ENCODE peak calls at places on chromosomes 13 and 19, in seven cellular contexts. B is tibial artery, P is right lobe of liver, Q is body of pancreas, T is aorta, M is keratinocyte, W is right cardiac atrium. L is an unnamed sample. For H3K4me1, the result is how much of the 10 kb centered on the place peaks cover.

GRCh38 chr19:2469102-2469914 is 6.6 kb upstream of the GADD45B start:
- DNase-seq in B (no peak), P (no peak), Q (no peak), T (no peak), M (peak), W (no peak), L (no peak)

GRCh38 chr13:94352057-94352456 is 127.4 kb downstream of the DCT start:
- DNase-seq in B (no peak), P (no peak), Q (no peak), T (no peak), M (no peak), W (no peak), L (no peak)

GRCh38 chr19:19447536-19448237 is 42.2 kb downstream of the GATAD2A start:
- DNase-seq in B (no peak), P (no peak), Q (peak), T (no peak), M (no peak), W (no peak), L (no peak)

GRCh38 chr19:31113250-31113685 is 236.0 kb downstream of the TSHZ3 start:
- DNase-seq in B (no peak), P (no peak), Q (no peak), T (no peak), M (no peak), W (no peak), L (no peak)

GRCh38 chr13:98252931-98253470 is 75.9 kb upstream of the RNF113B start:
- DNase-seq in B (no peak), P (no peak), Q (no peak), T (no peak), M (no peak), W (no peak), L (no peak)

GRCh38 chr13:99335603-99336002 is 28.4 kb upstream of the GPR183 start:
- DNase-seq in B (no peak), P (no peak), Q (no peak), T (no peak), M (no peak), W (no peak), L (no peak)

GRCh38 chr19:1015061-1015781 is 5.7 kb downstream of the TMEM259 start:
- DNase-seq in B (no peak), P (no peak), Q (no peak), T (no peak), M (no peak), W (peak), L (no peak)

GRCh38 chr13:106103779-106104178 is 431.7 kb downstream of the EFNB2 start:
- DNase-seq in B (no peak), P (no peak), Q (no peak), T (no peak), M (no peak), W (no peak), L (no peak)

GRCh38 chr19:38554676-38555141 is 63.0 kb downstream of the MAP4K1 start:
- DNase-seq in B (no peak), P (no peak), Q (no peak), T (no peak), M (no peak), W (no peak), L (no peak)

GRCh38 chr13:80473695-80474094 is 132.8 kb upstream of the SPRY2 start:
- DNase-seq in B (no peak), P (no peak), Q (no peak), T (no peak), M (no peak), W (no peak), L (no peak)

GRCh38 chr13:101708115-101708514 is 255.6 kb downstream of the ITGBL1 start:
- DNase-seq in B (no peak), P (no peak), Q (no peak), T (no peak), M (no peak), W (no peak), L (no peak)

GRCh38 chr19:5974721-5975387 is 3.1 kb downstream of the RANBP3 start:
- DNase-seq in B (no peak), P (no peak), Q (no peak), T (no peak), M (no peak), W (no peak), L (no peak)

GRCh38 chr19:14559916-14560775 is 11.7 kb downstream of the NDUFB7 start:
- DNase-seq in B (no peak), P (no peak), Q (no peak), T (no peak), M (no peak), W (peak), L (peak)

GRCh38 chr13:98517576-98518310 is 59.2 kb downstream of the STK24 start:
- DNase-seq in B (no peak), P (no peak), Q (no peak), T (no peak), M (no peak), W (no peak), L (no peak)

GRCh38 chr13:92187378-92187989 is 789.1 kb downstream of the GPC5 start:
- DNase-seq in B (no peak), P (no peak), Q (peak), T (no peak), M (no peak), W (no peak), L (no peak)

GRCh38 chr13:21075303-21076264 is 14.2 kb upstream of the LATS2 start:
- DNase-seq in B (no peak), P (no peak), Q (peak), T (peak), M (no peak), W (peak), L (peak)

GRCh38 chr19:43774103-43774939 is 6.5 kb downstream of the KCNN4 start:
- DNase-seq in B (no peak), P (peak), Q (peak), T (no peak), M (no peak), W (peak), L (peak)

GRCh38 chr19:6765738-6766356 is 1.4 kb downstream of the SH2D3A start:
- DNase-seq in B (no peak), P (peak), Q (peak), T (no peak), M (peak), W (no peak), L (no peak)

GRCh38 chr13:27839809-27840467 is 47.7 kb downstream of the GSX1 start:
- DNase-seq in B (no peak), P (no peak), Q (peak), T (no peak), M (no peak), W (no peak), L (no peak)

GRCh38 chr13:26050568-26051230 is 1.1 kb downstream of the SHISA2 start:
- DNase-seq in B (no peak), P (no peak), Q (peak), T (no peak), M (no peak), W (peak), L (no peak)

GRCh38 chr13:77207943-77208342 is 119.0 kb downstream of the MYCBP2 start:
- DNase-seq in B (no peak), P (no peak), Q (no peak), T (no peak), M (peak), W (no peak), L (no peak)

GRCh38 chr19:50266896-50267295 is 62.3 kb downstream of the KCNC3 start:
- DNase-seq in B (no peak), P (no peak), Q (peak), T (no peak), M (no peak), W (no peak), L (no peak)

GRCh38 chr13:27991881-27992280 is 3.4 kb upstream of the URAD start:
- DNase-seq in B (no peak), P (no peak), Q (no peak), T (no peak), M (no peak), W (no peak), L (no peak)

GRCh38 chr19:3591876-3592613 is 6.8 kb downstream of the GIPC3 start:
- DNase-seq in B (no peak), P (no peak), Q (peak), T (no peak), M (no peak), W (no peak), L (no peak)

GRCh38 chr13:40384976-40385857 is 281.2 kb downstream of the FOXO1 start:
- DNase-seq in B (no peak), P (no peak), Q (no peak), T (no peak), M (no peak), W (no peak), L (no peak)

GRCh38 chr19:50387176-50387867 is 3.2 kb downstream of the POLD1 start:
- DNase-seq in B (no peak), P (no peak), Q (no peak), T (no peak), M (no peak), W (peak), L (no peak)

GRCh38 chr13:43564941-43565340 is 221.8 kb downstream of the ENOX1 start:
- DNase-seq in B (no peak), P (no peak), Q (no peak), T (no peak), M (no peak), W (no peak), L (no peak)

GRCh38 chr13:69935043-69935442 is 172.6 kb upstream of the ATXN8OS start:
- DNase-seq in B (no peak), P (no peak), Q (no peak), T (no peak), M (no peak), W (no peak), L (no peak)

GRCh38 chr13:43273362-43273761 is 250.0 kb downstream of the DNAJC15 start:
- DNase-seq in B (no peak), P (no peak), Q (no peak), T (no peak), M (no peak), W (no peak), L (no peak)

GRCh38 chr19:36215276-36216171 is 618 bp downstream of the ZNF146 start:
- DNase-seq in B (no peak), P (no peak), Q (no peak), T (no peak), M (no peak), W (no peak), L (no peak)

GRCh38 chr13:29733069-29733700 is 117.2 kb downstream of the UBL3 start:
- DNase-seq in B (peak), P (no peak), Q (no peak), T (no peak), M (peak), W (no peak), L (no peak)

GRCh38 chr13:34611678-34612077 is 330.4 kb upstream of the NBEA start:
- DNase-seq in B (no peak), P (no peak), Q (no peak), T (no peak), M (no peak), W (no peak), L (no peak)

DNA sequence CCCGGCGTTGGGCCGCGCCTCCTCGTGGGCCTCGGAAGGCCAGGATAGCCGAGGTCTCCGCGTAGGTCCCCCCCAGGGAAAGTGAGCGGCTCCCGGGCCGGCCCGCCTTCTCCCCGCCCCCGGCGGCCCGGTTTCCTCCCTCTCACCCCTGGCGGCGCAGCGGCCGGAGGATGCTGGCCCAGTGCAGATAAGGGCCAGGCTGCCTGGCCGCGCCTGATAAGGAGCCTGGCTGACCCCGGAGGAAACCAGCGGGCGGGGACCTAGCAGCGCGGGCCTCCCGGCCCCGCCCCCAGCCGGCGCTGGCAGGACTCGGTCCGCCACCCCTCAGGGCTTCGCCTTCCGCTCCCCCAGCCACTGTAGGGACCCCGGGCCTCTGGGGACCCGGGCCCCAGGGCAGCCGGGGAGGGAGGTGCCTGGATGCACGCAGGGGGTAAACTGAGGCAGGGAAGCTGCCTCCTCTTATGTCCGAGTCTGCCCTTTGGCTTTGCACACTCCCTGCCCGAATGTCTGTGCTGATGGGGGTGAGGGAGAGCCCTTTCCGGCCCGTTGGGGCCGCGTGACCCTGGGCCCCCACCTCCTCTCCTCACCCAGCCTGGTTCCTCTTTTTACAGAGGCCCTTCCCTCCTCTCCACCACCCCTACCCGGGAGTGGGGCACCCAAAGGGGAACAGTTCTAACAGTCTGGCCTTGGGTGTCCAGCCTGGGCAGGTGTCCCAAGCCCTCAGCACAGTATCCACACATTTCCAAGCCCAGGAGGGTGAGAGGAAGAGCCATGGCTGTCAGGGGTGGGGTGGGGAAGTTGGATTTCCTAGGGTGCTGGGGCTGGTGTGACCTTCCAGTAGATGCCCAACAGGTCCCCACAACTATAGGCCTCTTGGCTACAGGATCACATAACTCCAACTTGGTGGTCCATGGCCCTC is at the start of gene LYL1:
- DNase-seq in B (peak), P (peak), Q (peak), T (peak), M (no peak), W (peak), L (peak)
- H3K27ac ChIP-seq in B (peak), P (peak), Q (no peak), T (no peak), M (no peak), W (peak), L (peak)

GRCh38 chr19:16308081-16308480 is 16.5 kb upstream of the KLF2 start:
- DNase-seq in B (no peak), P (no peak), Q (no peak), T (no peak), M (no peak), W (no peak), L (no peak)
- H3K4me1 ChIP-seq in B (under half), P (under half), Q (under half), T (under half), M (under half), W (under half), L (under half)

GRCh38 chr19:42197375-42197817 is 20.1 kb downstream of the DEDD2 start:
- DNase-seq in B (no peak), P (no peak), Q (no peak), T (peak), M (no peak), W (no peak), L (no peak)
- H3K27ac ChIP-seq in B (no peak), P (no peak), Q (no peak), T (no peak), M (no peak), W (no peak), L (no peak)

GRCh38 chr13:111160648-111161047 is 45.5 kb downstream of the ARHGEF7 start:
- DNase-seq in B (no peak), P (no peak), Q (no peak), T (no peak), M (no peak), W (no peak), L (no peak)

GRCh38 chr13:111156421-111156820 is 41.3 kb downstream of the ARHGEF7 start:
- DNase-seq in B (no peak), P (no peak), Q (no peak), T (no peak), M (no peak), W (no peak), L (no peak)

GRCh38 chr13:111161601-111162600 is 46.8 kb downstream of the ARHGEF7 start:
- DNase-seq in B (no peak), P (no peak), Q (no peak), T (no peak), M (no peak), W (no peak), L (no peak)

GRCh38 chr13:111158136-111158805 is 43.2 kb downstream of the ARHGEF7 start:
- DNase-seq in B (no peak), P (no peak), Q (no peak), T (no peak), M (no peak), W (no peak), L (no peak)

DNA sequence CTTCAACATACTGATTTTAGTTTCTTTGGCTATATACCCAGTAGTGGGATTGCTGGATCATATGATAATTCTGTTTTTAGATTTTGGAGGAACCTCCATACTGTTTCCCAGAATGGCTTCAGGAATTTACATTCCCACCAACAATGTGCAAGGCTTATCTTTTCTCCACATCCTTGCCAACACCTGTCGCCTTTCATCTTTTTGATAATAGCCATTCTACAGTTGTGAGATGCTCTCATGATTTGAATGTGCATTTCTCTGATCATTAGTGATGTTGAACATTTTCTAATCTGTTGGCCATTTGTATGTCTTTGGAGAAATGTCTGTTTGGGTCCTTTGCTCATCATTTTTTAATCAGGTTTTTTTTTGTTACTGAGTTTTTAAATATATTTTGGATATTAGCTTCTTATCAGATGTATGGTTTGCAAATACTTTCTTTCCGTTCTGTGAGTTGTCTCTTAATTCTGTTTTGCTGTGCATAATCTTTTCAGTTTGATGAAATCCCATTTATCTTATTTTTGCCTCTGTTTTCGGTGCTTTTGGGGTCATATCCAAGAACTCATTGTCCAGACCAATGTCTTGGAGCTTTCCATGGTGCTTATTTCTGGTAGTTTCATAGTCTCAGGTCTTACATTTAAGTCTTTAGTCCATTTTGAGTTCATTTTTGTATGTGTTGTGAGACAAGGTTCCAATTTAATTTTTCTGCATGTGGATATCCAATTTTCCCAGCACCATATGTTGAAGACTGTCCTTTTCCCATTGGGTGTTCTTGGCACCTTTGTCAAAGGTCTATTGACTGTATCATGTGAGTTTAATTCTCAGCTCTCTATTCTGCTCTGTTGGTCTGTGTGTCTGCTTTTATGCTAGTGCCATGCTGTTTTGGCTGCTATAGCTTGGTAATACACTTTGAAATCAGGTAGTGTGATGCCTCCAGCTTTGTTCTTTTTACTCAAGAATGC is 44.5 kb downstream of the ARHGEF7 start:
- DNase-seq in B (no peak), P (no peak), Q (no peak), T (no peak), M (no peak), W (no peak), L (no peak)
- H3K4me1 ChIP-seq in B (half or more), P (under half), Q (under half), T (under half), M (under half), W (under half), L (half or more)

GRCh38 chr13:81795710-81796109 is 1454.8 kb upstream of the SPRY2 start:
- DNase-seq in B (no peak), P (no peak), Q (no peak), T (no peak), M (no peak), W (no peak), L (no peak)

GRCh38 chr13:81800433-81800832 is 1459.5 kb upstream of the SPRY2 start:
- DNase-seq in B (no peak), P (no peak), Q (no peak), T (no peak), M (no peak), W (no peak), L (no peak)
- H3K27ac ChIP-seq in B (no peak), P (no peak), Q (no peak), T (no peak), M (no peak), W (no peak), L (no peak)

GRCh38 chr19:11384778-11385129 is 640 bp upstream of the EPOR start:
- DNase-seq in B (no peak), P (no peak), Q (no peak), T (no peak), M (no peak), W (no peak), L (no peak)

GRCh38 chr19:11380653-11381534 is 3.2 kb downstream of the EPOR start:
- DNase-seq in B (peak), P (peak), Q (peak), T (peak), M (peak), W (peak), L (peak)

GRCh38 chr19:11381535-11382369 is 2.4 kb downstream of the EPOR start:
- DNase-seq in B (no peak), P (peak), Q (peak), T (peak), M (peak), W (peak), L (peak)

GRCh38 chr19:11382898-11383705 is 1.0 kb downstream of the EPOR start:
- DNase-seq in B (peak), P (peak), Q (peak), T (peak), M (no peak), W (peak), L (peak)

DNA sequence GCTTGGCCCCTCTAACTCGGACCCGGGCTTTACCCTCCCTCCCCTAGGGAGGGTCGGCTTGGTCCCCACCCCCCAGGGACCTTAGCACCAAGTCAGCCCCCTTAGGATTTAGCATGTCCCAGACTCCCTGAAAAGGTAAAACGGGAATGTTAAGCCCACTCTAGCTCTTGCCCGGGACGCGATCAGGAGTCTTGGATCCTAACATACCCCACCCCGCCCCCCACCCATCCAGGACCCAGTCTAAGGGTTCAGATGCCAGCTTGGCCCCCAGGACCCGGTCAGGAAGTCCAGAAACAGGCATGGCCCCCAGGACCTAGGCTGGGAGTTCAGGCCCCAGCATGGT is 437 bp downstream of the EPOR start:
- DNase-seq in B (no peak), P (no peak), Q (peak), T (no peak), M (no peak), W (no peak), L (no peak)
- H3K4me1 ChIP-seq in B (under half), P (under half), Q (under half), T (under half), M (under half), W (under half), L (under half)

GRCh38 chr19:45401815-45402468 is 2.9 kb downstream of the PPP1R13L start:
- DNase-seq in B (no peak), P (no peak), Q (no peak), T (no peak), M (no peak), W (no peak), L (no peak)
- H3K27ac ChIP-seq in B (peak), P (no peak), Q (peak), T (no peak), M (peak), W (no peak), L (peak)

GRCh38 chr13:58254961-58255360 is 623.4 kb downstream of the PCDH17 start:
- DNase-seq in B (no peak), P (no peak), Q (no peak), T (no peak), M (no peak), W (no peak), L (no peak)
- H3K4me1 ChIP-seq in B (under half), P (under half), Q (under half), T (under half), M (under half), W (under half), L (under half)